ENCODE peak calls at places on chromosomes 4 and X, in eight cellular contexts. One of them, this sample, is unnamed. For H3K36me3, the result is how much of the 10 kb centered on the place peaks cover.

GRCh38 chr4:189823611-189824010 is 117.1 kb upstream of the FRG1 start:
- DNase-seq in heart left ventricle: no peak
- DNase-seq in gastrocnemius medialis: no peak
- DNase-seq in Peyer's patch: no peak
- DNase-seq in H1: no peak
- DNase-seq in upper lobe of left lung: no peak
- DNase-seq in right lobe of liver: no peak
- DNase-seq in breast epithelium: peak
- DNase-seq in this sample: no peak

GRCh38 chr4:38884254-38884653 is 16.6 kb downstream of the FAM114A1 start:
- DNase-seq in heart left ventricle: no peak
- DNase-seq in gastrocnemius medialis: no peak
- DNase-seq in Peyer's patch: no peak
- DNase-seq in H1: no peak
- DNase-seq in upper lobe of left lung: no peak
- DNase-seq in right lobe of liver: no peak
- DNase-seq in breast epithelium: no peak
- DNase-seq in this sample: no peak

GRCh38 chr4:139506774-139507173 is 49.2 kb downstream of the SETD7 start:
- DNase-seq in heart left ventricle: no peak
- DNase-seq in gastrocnemius medialis: no peak
- DNase-seq in Peyer's patch: no peak
- DNase-seq in H1: no peak
- DNase-seq in upper lobe of left lung: no peak
- DNase-seq in right lobe of liver: no peak
- DNase-seq in breast epithelium: no peak
- DNase-seq in this sample: no peak

GRCh38 chr4:109433281-109434006 is at the start of gene SEC24B:
- DNase-seq in heart left ventricle: peak
- DNase-seq in gastrocnemius medialis: peak
- DNase-seq in Peyer's patch: peak
- DNase-seq in H1: peak
- DNase-seq in upper lobe of left lung: peak
- DNase-seq in right lobe of liver: peak
- DNase-seq in breast epithelium: peak
- DNase-seq in this sample: peak

GRCh38 chr4:97144199-97144598 is 999.1 kb downstream of the STPG2 start:
- DNase-seq in heart left ventricle: no peak
- DNase-seq in gastrocnemius medialis: no peak
- DNase-seq in Peyer's patch: no peak
- DNase-seq in H1: no peak
- DNase-seq in upper lobe of left lung: no peak
- DNase-seq in right lobe of liver: no peak
- DNase-seq in breast epithelium: no peak
- DNase-seq in this sample: no peak

GRCh38 chr4:7384003-7384928 is 50.5 kb downstream of the PSAPL1 start:
- DNase-seq in heart left ventricle: peak
- DNase-seq in gastrocnemius medialis: no peak
- DNase-seq in Peyer's patch: peak
- DNase-seq in H1: no peak
- DNase-seq in upper lobe of left lung: peak
- DNase-seq in right lobe of liver: no peak
- DNase-seq in breast epithelium: peak
- DNase-seq in this sample: peak

GRCh38 chrX:132171478-132171877 is 43.7 kb upstream of the FRMD7 start:
- DNase-seq in heart left ventricle: no peak
- DNase-seq in gastrocnemius medialis: no peak
- DNase-seq in Peyer's patch: no peak
- DNase-seq in H1: no peak
- DNase-seq in upper lobe of left lung: no peak
- DNase-seq in right lobe of liver: no peak
- DNase-seq in breast epithelium: no peak
- DNase-seq in this sample: no peak

GRCh38 chr4:189001283-189001970 is 862.2 kb downstream of the TRIML1 start:
- DNase-seq in heart left ventricle: no peak
- DNase-seq in gastrocnemius medialis: no peak
- DNase-seq in Peyer's patch: no peak
- DNase-seq in H1: no peak
- DNase-seq in upper lobe of left lung: peak
- DNase-seq in right lobe of liver: no peak
- DNase-seq in breast epithelium: no peak
- DNase-seq in this sample: no peak

GRCh38 chr4:139084425-139085093 is 69.0 kb downstream of the NOCT start:
- DNase-seq in heart left ventricle: no peak
- DNase-seq in gastrocnemius medialis: no peak
- DNase-seq in Peyer's patch: no peak
- DNase-seq in H1: no peak
- DNase-seq in upper lobe of left lung: no peak
- DNase-seq in right lobe of liver: peak
- DNase-seq in breast epithelium: no peak
- DNase-seq in this sample: no peak

GRCh38 chr4:156811963-156812362 is 159.6 kb downstream of the PDGFC start:
- DNase-seq in heart left ventricle: no peak
- DNase-seq in gastrocnemius medialis: no peak
- DNase-seq in Peyer's patch: no peak
- DNase-seq in H1: no peak
- DNase-seq in upper lobe of left lung: no peak
- DNase-seq in right lobe of liver: no peak
- DNase-seq in breast epithelium: no peak
- DNase-seq in this sample: no peak

GRCh38 chrX:9885150-9885549 is 82.0 kb upstream of the CLDN34 start:
- DNase-seq in heart left ventricle: peak
- DNase-seq in gastrocnemius medialis: peak
- DNase-seq in Peyer's patch: peak
- DNase-seq in H1: peak
- DNase-seq in upper lobe of left lung: no peak
- DNase-seq in right lobe of liver: peak
- DNase-seq in breast epithelium: no peak
- DNase-seq in this sample: no peak

GRCh38 chrX:100819534-100819836 is 706 bp upstream of the CSTF2 start:
- DNase-seq in heart left ventricle: no peak
- DNase-seq in gastrocnemius medialis: peak
- DNase-seq in Peyer's patch: no peak
- DNase-seq in H1: no peak
- DNase-seq in upper lobe of left lung: no peak
- DNase-seq in right lobe of liver: peak
- DNase-seq in breast epithelium: no peak
- DNase-seq in this sample: no peak

GRCh38 chrX:100817340-100817739 is 2.9 kb upstream of the CSTF2 start:
- DNase-seq in heart left ventricle: no peak
- DNase-seq in gastrocnemius medialis: no peak
- DNase-seq in Peyer's patch: no peak
- DNase-seq in H1: no peak
- DNase-seq in upper lobe of left lung: no peak
- DNase-seq in right lobe of liver: no peak
- DNase-seq in breast epithelium: no peak
- DNase-seq in this sample: no peak

DNA sequence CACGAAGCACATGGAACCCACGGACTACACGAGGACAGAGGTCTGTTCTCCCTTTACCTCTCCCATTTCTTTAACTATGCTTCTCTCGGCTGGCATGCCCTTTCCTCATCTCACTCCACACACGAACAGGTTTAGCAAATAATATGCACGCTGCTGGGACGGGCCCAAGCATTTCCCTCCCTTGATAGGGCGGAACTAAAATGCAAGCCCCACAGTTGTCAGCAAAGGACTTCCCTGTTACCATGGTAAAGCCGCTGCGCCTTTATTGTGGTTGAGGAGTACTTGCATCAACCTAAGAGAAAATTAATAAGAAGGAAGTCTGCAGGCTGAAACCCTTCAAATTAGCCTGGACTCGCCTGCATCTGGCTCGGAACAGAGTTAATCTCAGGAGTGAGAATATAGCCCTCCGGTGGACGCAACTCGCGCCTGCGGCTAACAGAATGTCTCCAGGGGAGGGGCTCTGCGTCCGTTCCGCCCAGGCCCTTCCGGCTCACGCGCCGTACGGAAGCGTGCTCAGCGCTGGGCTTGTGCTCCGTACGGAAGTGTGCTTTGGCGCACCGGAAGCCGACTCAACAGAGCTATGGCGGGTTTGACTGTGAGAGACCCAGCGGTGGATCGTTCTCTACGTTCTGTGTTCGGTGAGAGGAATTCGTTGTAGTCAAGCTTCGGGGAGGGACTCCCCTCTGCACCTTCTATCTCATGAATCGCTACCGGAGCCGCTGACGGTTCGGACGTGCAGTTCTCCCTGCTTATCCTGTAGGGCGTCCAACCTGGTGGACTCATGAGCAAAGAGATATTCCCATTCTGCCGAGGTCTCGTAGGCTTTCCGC is at the start of gene CSTF2:
- DNase-seq in heart left ventricle: peak
- DNase-seq in gastrocnemius medialis: peak
- DNase-seq in Peyer's patch: peak
- DNase-seq in H1: peak
- DNase-seq in upper lobe of left lung: peak
- DNase-seq in right lobe of liver: peak
- DNase-seq in breast epithelium: peak
- DNase-seq in this sample: no peak
- TF ChIP-seq POLR2A in heart left ventricle: no peak
- TF ChIP-seq POLR2A in gastrocnemius medialis: no peak
- TF ChIP-seq POLR2A in Peyer's patch: no peak
- TF ChIP-seq POLR2A in H1: peak
- TF ChIP-seq POLR2A in upper lobe of left lung: no peak
- TF ChIP-seq POLR2A in right lobe of liver: no peak
- TF ChIP-seq POLR2A in breast epithelium: no peak
- TF ChIP-seq POLR2A in this sample: no peak

GRCh38 chr4:73208376-73208775 is 50.2 kb downstream of the ANKRD17 start:
- DNase-seq in heart left ventricle: no peak
- DNase-seq in gastrocnemius medialis: no peak
- DNase-seq in Peyer's patch: no peak
- DNase-seq in H1: no peak
- DNase-seq in upper lobe of left lung: no peak
- DNase-seq in right lobe of liver: no peak
- DNase-seq in breast epithelium: no peak
- DNase-seq in this sample: no peak

GRCh38 chr4:73211968-73212367 is 46.6 kb downstream of the ANKRD17 start:
- DNase-seq in heart left ventricle: no peak
- DNase-seq in gastrocnemius medialis: no peak
- DNase-seq in Peyer's patch: no peak
- DNase-seq in H1: no peak
- DNase-seq in upper lobe of left lung: no peak
- DNase-seq in right lobe of liver: no peak
- DNase-seq in breast epithelium: no peak
- DNase-seq in this sample: no peak

GRCh38 chr4:73212982-73213730 is 45.4 kb downstream of the ANKRD17 start:
- DNase-seq in heart left ventricle: no peak
- DNase-seq in gastrocnemius medialis: no peak
- DNase-seq in Peyer's patch: no peak
- DNase-seq in H1: no peak
- DNase-seq in upper lobe of left lung: no peak
- DNase-seq in right lobe of liver: no peak
- DNase-seq in breast epithelium: no peak
- DNase-seq in this sample: no peak

DNA sequence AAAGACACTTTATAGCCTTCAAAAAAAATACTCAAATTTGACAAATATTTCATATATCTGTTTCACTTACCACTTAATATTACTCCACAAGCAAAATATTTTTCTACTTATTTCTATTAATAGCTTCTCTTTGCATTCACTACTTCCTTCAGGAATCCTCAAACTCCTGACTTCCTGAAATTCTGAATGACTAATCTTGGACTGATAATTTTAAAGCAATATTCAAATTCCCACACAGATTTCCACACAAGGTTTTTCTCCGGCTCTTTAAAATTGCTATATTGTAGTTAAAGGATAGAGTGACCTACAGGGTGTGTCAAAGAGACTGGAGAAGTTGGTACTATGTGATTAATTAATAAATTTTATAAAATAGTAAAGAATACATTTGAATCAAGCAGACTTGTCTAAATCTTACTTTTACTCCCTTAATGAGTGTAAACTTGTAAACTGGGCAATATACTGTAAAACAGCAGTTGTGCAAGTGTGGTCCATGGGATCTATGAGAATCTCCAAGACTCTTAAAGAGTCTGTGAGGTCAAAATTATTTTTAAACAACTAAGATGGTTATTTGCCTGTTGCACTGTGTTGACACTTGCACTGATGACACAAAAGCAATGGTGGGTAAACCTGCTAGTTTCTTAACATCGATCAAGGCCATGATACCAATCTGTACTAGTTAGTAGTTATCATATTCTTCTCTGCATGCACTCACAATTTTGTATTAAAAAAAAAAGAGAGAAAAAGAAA is 44.5 kb downstream of the ANKRD17 start:
- DNase-seq in heart left ventricle: no peak
- DNase-seq in gastrocnemius medialis: no peak
- DNase-seq in Peyer's patch: no peak
- DNase-seq in H1: no peak
- DNase-seq in upper lobe of left lung: no peak
- DNase-seq in right lobe of liver: no peak
- DNase-seq in breast epithelium: no peak
- DNase-seq in this sample: no peak
- H3K36me3 ChIP-seq in heart left ventricle: under half
- H3K36me3 ChIP-seq in gastrocnemius medialis: under half
- H3K36me3 ChIP-seq in Peyer's patch: under half
- H3K36me3 ChIP-seq in H1: under half
- H3K36me3 ChIP-seq in upper lobe of left lung: under half
- H3K36me3 ChIP-seq in right lobe of liver: under half
- H3K36me3 ChIP-seq in breast epithelium: under half
- H3K36me3 ChIP-seq in this sample: under half

GRCh38 chrX:46759645-46759974 is 692 bp upstream of the SLC9A7 start:
- DNase-seq in heart left ventricle: no peak
- DNase-seq in gastrocnemius medialis: no peak
- DNase-seq in Peyer's patch: no peak
- DNase-seq in H1: no peak
- DNase-seq in upper lobe of left lung: no peak
- DNase-seq in right lobe of liver: no peak
- DNase-seq in breast epithelium: no peak
- DNase-seq in this sample: no peak

GRCh38 chrX:46757593-46757992 is 1.3 kb downstream of the SLC9A7 start:
- DNase-seq in heart left ventricle: no peak
- DNase-seq in gastrocnemius medialis: no peak
- DNase-seq in Peyer's patch: peak
- DNase-seq in H1: no peak
- DNase-seq in upper lobe of left lung: no peak
- DNase-seq in right lobe of liver: no peak
- DNase-seq in breast epithelium: no peak
- DNase-seq in this sample: no peak

GRCh38 chrX:46758163-46758955 is 559 bp downstream of the SLC9A7 start:
- DNase-seq in heart left ventricle: no peak
- DNase-seq in gastrocnemius medialis: no peak
- DNase-seq in Peyer's patch: peak
- DNase-seq in H1: peak
- DNase-seq in upper lobe of left lung: peak
- DNase-seq in right lobe of liver: peak
- DNase-seq in breast epithelium: no peak
- DNase-seq in this sample: no peak

GRCh38 chrX:46757052-46757451 is 1.9 kb downstream of the SLC9A7 start:
- DNase-seq in heart left ventricle: no peak
- DNase-seq in gastrocnemius medialis: no peak
- DNase-seq in Peyer's patch: no peak
- DNase-seq in H1: no peak
- DNase-seq in upper lobe of left lung: no peak
- DNase-seq in right lobe of liver: no peak
- DNase-seq in breast epithelium: no peak
- DNase-seq in this sample: no peak

GRCh38 chrX:46758956-46759644 is at the start of gene SLC9A7:
- DNase-seq in heart left ventricle: peak
- DNase-seq in gastrocnemius medialis: peak
- DNase-seq in Peyer's patch: peak
- DNase-seq in H1: peak
- DNase-seq in upper lobe of left lung: peak
- DNase-seq in right lobe of liver: peak
- DNase-seq in breast epithelium: peak
- DNase-seq in this sample: no peak
- TF ChIP-seq POLR2A in heart left ventricle: no peak
- TF ChIP-seq POLR2A in gastrocnemius medialis: peak
- TF ChIP-seq POLR2A in Peyer's patch: no peak
- TF ChIP-seq POLR2A in H1: no peak
- TF ChIP-seq POLR2A in upper lobe of left lung: no peak
- TF ChIP-seq POLR2A in right lobe of liver: peak
- TF ChIP-seq POLR2A in breast epithelium: no peak
- TF ChIP-seq POLR2A in this sample: no peak

GRCh38 chr4:152021788-152022438 is 261.1 kb upstream of the GATB start:
- DNase-seq in heart left ventricle: peak
- DNase-seq in gastrocnemius medialis: no peak
- DNase-seq in Peyer's patch: no peak
- DNase-seq in H1: no peak
- DNase-seq in upper lobe of left lung: peak
- DNase-seq in right lobe of liver: no peak
- DNase-seq in breast epithelium: no peak
- DNase-seq in this sample: no peak
- H3K36me3 ChIP-seq in heart left ventricle: under half
- H3K36me3 ChIP-seq in gastrocnemius medialis: under half
- H3K36me3 ChIP-seq in Peyer's patch: under half
- H3K36me3 ChIP-seq in H1: under half
- H3K36me3 ChIP-seq in upper lobe of left lung: under half
- H3K36me3 ChIP-seq in right lobe of liver: under half
- H3K36me3 ChIP-seq in breast epithelium: under half
- H3K36me3 ChIP-seq in this sample: under half